ENCODE peak calls at places on chromosomes 13 and 19, in seven cellular contexts. X is cardiac muscle cell, K is right atrium auricular region, Q is heart left ventricle, H is endothelial cell of umbilical vein, B is esophagus squamous epithelium, D is uterus. E is an unnamed sample.
A peak's percentile ranks its signal among the peaks of the same experiment; 100 is the strongest.

GRCh38 chr19:13718733-13719132 is 45.6 kb upstream of the MRI1 start:
- DNase-seq in Q (peak; percentile 33), D (no peak), H (no peak), X (peak; percentile 59), B (no peak), K (no peak), E (no peak)

GRCh38 chr19:38831142-38831605 is 420 bp downstream of the ECH1 start:
- DNase-seq in H (peak; percentile 64), Q (peak; percentile 88), K (peak; percentile 82), D (peak; percentile 69), B (no peak), X (peak; percentile 96), E (peak; percentile 86)

GRCh38 chr19:45440873-45441654 is 17.3 kb upstream of the ERCC1 start:
- DNase-seq in Q (no peak), H (no peak), D (no peak), B (no peak), X (peak; percentile 58), K (no peak), E (no peak)

GRCh38 chr19:41876847-41877489 is at the start of gene CD79A:
- DNase-seq in D (no peak), K (no peak), B (no peak), H (no peak), Q (no peak), X (no peak), E (no peak)

GRCh38 chr13:106815545-106815944 is 247.6 kb upstream of the ARGLU1 start:
- DNase-seq in X (no peak), B (no peak), H (no peak), D (no peak), K (no peak), Q (no peak), E (no peak)

GRCh38 chr19:13964776-13965175 is 12.5 kb downstream of the DCAF15 start:
- DNase-seq in B (no peak), H (no peak), K (no peak), D (no peak), Q (no peak), X (no peak), E (no peak)

GRCh38 chr13:45511310-45512147 is 46.8 kb downstream of the COG3 start:
- DNase-seq in X (peak; percentile 85), H (peak; percentile 83), B (no peak), D (peak; percentile 24), K (no peak), Q (no peak), E (no peak)

GRCh38 chr13:113856716-113857065 is 7.2 kb downstream of the GAS6 start:
- DNase-seq in X (peak; percentile 41), Q (no peak), K (peak; percentile 59), D (no peak), H (peak; percentile 62), B (no peak), E (no peak)

GRCh38 chr13:22793598-22794134 is 387.1 kb upstream of the SGCG start:
- DNase-seq in H (no peak), D (no peak), B (no peak), K (no peak), Q (no peak), X (no peak), E (no peak)

GRCh38 chr19:19514881-19515763 is at the start of gene TSSK6:
- DNase-seq in D (no peak), B (no peak), H (no peak), X (no peak), Q (no peak), K (no peak), E (no peak)

GRCh38 chr13:66102864-66103263 is 1127.3 kb downstream of the PCDH9 start:
- DNase-seq in Q (no peak), X (peak; percentile 38), B (no peak), D (no peak), H (no peak), K (no peak), E (no peak)

GRCh38 chr13:76903544-76904162 is 17.4 kb upstream of the KCTD12 start:
- DNase-seq in Q (peak; percentile 47), H (peak; percentile 89), K (peak; percentile 82), X (peak; percentile 87), D (peak; percentile 62), B (no peak), E (peak; percentile 68)

GRCh38 chr13:43127827-43128226 is 104.4 kb downstream of the DNAJC15 start:
- DNase-seq in X (no peak), Q (no peak), B (no peak), H (no peak), K (no peak), D (no peak), E (no peak)

GRCh38 chr19:40221858-40222619 is 3.9 kb upstream of the TTC9B start:
- DNase-seq in B (no peak), Q (peak; percentile 82), X (peak; percentile 93), H (peak; percentile 91), K (peak; percentile 93), D (peak; percentile 84), E (peak; percentile 83)

GRCh38 chr19:45069056-45069455 is 7.2 kb downstream of the ZNF296 start:
- DNase-seq in Q (no peak), D (no peak), H (no peak), K (no peak), B (no peak), X (peak; percentile 26), E (no peak)

GRCh38 chr19:37348060-37348459 is 22.8 kb upstream of the ZNF527 start:
- DNase-seq in K (no peak), D (no peak), H (no peak), Q (no peak), X (no peak), B (no peak), E (no peak)
- H3K36me3 ChIP-seq in K (peaks cover 53% of the 10 kb centered on the region), D (no peaks in the 10 kb centered on the region), H (peaks cover 12% of the 10 kb centered on the region), Q (peaks cover 15% of the 10 kb centered on the region), X (peaks cover 20% of the 10 kb centered on the region), B (peaks cover 7% of the 10 kb centered on the region), E (peaks cover 11% of the 10 kb centered on the region)

DNA sequence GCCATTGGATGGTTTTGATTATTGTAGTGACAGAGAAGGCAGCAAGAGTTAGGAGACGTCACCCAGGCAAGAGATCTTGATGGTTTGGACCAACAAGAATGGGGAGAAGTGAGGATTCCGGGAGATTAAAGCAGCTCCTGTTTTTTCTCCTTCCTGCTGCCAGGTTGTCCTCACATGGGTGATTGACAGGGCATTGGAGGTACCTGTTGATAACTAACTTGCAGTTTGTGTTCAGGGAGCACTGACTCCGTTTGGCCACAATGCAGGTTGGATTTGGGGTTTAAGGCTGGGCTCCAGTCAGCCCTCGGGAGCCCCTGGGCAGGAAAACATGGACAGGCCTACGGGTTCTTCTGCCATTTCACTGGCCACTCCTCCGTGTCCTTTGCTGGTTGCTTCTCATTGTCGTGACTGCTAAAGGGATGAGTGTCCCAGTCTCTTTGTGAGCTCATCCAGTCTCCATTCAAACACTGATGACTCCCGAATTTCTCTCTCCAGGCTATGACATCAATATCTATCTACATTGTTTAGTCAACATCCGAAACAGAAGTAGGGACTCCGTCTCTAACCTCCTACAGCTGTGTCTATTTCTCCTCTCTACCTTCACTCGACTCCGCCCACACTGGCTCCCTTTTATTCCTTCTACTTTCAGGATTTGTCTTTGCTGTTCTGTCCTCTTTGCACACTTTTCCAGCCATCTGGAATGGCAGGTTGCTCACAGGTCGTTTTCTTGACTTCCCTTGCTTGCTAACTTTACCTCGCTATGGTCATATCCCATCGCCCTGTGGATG is 1.3 kb upstream of the PTOV1 start:
- DNase-seq in Q (no peak), D (no peak), K (no peak), H (no peak), X (no peak), B (no peak), E (no peak)
- TF ChIP-seq CTCF in Q (no peak), D (no peak), K (no peak), H (no peak), X (no peak), B (no peak), E (no peak)

DNA sequence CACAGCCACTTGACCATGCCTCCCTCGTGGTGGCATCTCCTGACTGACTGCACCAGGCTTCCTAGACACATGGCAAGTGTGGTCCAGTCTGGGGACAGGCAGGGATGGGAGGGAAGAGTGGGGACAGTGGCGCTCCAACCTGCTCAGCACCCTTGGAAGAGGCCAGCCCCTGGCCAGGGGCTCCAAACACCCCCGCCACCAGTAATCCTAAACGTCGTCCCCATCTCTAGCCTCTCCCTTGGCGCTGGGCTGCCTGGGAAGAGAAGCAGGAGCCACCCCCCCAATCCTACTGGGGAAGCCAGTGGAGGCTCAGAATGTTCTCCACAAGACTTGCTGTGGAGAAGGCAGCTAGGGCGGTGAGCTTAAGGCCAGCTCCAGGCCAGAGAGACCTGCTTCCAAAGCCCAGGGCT is 2.7 kb downstream of the RPL36 start:
- DNase-seq in B (no peak), H (no peak), Q (no peak), K (no peak), D (no peak), X (no peak), E (no peak)
- H3K36me3 ChIP-seq in B (peaks cover 25% of the 10 kb centered on the region), H (peaks cover 45% of the 10 kb centered on the region), Q (peaks cover 30% of the 10 kb centered on the region), K (peaks cover 60% of the 10 kb centered on the region), D (no peaks in the 10 kb centered on the region), X (peaks cover 32% of the 10 kb centered on the region), E (peaks cover 5% of the 10 kb centered on the region)

DNA sequence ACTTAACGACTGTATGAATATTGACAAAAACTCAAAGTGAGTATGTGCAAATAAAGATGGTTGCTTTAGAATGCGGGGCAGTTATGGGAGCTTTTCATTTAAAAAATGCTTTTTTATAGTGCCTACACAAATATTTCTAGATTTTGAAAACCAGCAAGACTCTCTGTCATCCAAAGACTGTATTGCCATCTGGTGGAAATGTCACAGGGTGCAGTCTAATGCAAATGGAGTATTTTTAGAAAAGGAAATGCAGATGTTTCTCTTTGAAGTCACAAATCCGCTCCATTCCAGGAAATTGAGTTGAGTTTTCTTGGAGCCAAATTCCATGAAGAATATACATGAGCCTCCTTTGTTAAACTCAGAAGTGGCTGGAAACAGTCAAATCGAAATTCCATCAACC is 2.3 kb upstream of the C1QTNF9B start:
- DNase-seq in H (peak; percentile 50), X (peak; percentile 59), Q (no peak), B (no peak), K (no peak), D (peak; percentile 37), E (no peak)
- TF ChIP-seq CTCF in H (peak; percentile 23), X (peak; percentile 61), Q (peak; percentile 50), B (no peak), K (peak; percentile 51), D (no peak), E (peak; percentile 47)